ENCODE peak calls at places on chromosome 9, in eight cellular contexts. One of them, this sample, is unnamed.

GRCh38 chr9:37496020-37496419 is 10.3 kb downstream of the POLR1E start:
- DNase-seq in dorsolateral prefrontal cortex: no peak
- DNase-seq in tibial artery: no peak
- DNase-seq in Peyer's patch: no peak
- DNase-seq in brain microvascular endothelial cell: no peak
- DNase-seq in astrocyte of the spinal cord: no peak
- DNase-seq in colonic mucosa: no peak
- DNase-seq in HCT116: no peak
- DNase-seq in this sample: no peak

GRCh38 chr9:107049825-107050184 is 186.8 kb downstream of the ZNF462 start:
- DNase-seq in dorsolateral prefrontal cortex: no peak
- DNase-seq in tibial artery: no peak
- DNase-seq in Peyer's patch: no peak
- DNase-seq in brain microvascular endothelial cell: no peak
- DNase-seq in astrocyte of the spinal cord: no peak
- DNase-seq in colonic mucosa: no peak
- DNase-seq in HCT116: no peak
- DNase-seq in this sample: no peak

GRCh38 chr9:13705913-13706312 is 426.4 kb upstream of the MPDZ start:
- DNase-seq in dorsolateral prefrontal cortex: no peak
- DNase-seq in tibial artery: peak; percentile 90
- DNase-seq in Peyer's patch: no peak
- DNase-seq in brain microvascular endothelial cell: peak; percentile 86
- DNase-seq in astrocyte of the spinal cord: peak; percentile 24
- DNase-seq in colonic mucosa: no peak
- DNase-seq in HCT116: no peak
- DNase-seq in this sample: peak; percentile 99

GRCh38 chr9:132488611-132489010 is 78.6 kb downstream of the CFAP77 start:
- DNase-seq in dorsolateral prefrontal cortex: no peak
- DNase-seq in tibial artery: no peak
- DNase-seq in Peyer's patch: no peak
- DNase-seq in brain microvascular endothelial cell: no peak
- DNase-seq in astrocyte of the spinal cord: no peak
- DNase-seq in colonic mucosa: no peak
- DNase-seq in HCT116: no peak
- DNase-seq in this sample: no peak

GRCh38 chr9:136857606-136858412 is 5.7 kb downstream of the MAMDC4 start:
- DNase-seq in dorsolateral prefrontal cortex: peak; percentile 42
- DNase-seq in tibial artery: no peak
- DNase-seq in Peyer's patch: peak; percentile 86
- DNase-seq in brain microvascular endothelial cell: no peak
- DNase-seq in astrocyte of the spinal cord: no peak
- DNase-seq in colonic mucosa: peak; percentile 86
- DNase-seq in HCT116: no peak
- DNase-seq in this sample: no peak

GRCh38 chr9:69412741-69413150 is 87.7 kb downstream of the ENTREP1 start:
- DNase-seq in dorsolateral prefrontal cortex: peak; percentile 70
- DNase-seq in tibial artery: peak; percentile 76
- DNase-seq in Peyer's patch: no peak
- DNase-seq in brain microvascular endothelial cell: peak; percentile 59
- DNase-seq in astrocyte of the spinal cord: peak; percentile 74
- DNase-seq in colonic mucosa: peak; percentile 59
- DNase-seq in HCT116: peak; percentile 51
- DNase-seq in this sample: peak; percentile 6

GRCh38 chr9:7721291-7721690 is 78.3 kb downstream of the DMAC1 start:
- DNase-seq in dorsolateral prefrontal cortex: no peak
- DNase-seq in tibial artery: no peak
- DNase-seq in Peyer's patch: no peak
- DNase-seq in brain microvascular endothelial cell: no peak
- DNase-seq in astrocyte of the spinal cord: no peak
- DNase-seq in colonic mucosa: no peak
- DNase-seq in HCT116: no peak
- DNase-seq in this sample: no peak

GRCh38 chr9:128055222-128056040 is 11.7 kb downstream of the NAIF1 start:
- DNase-seq in dorsolateral prefrontal cortex: no peak
- DNase-seq in tibial artery: peak; percentile 89
- DNase-seq in Peyer's patch: no peak
- DNase-seq in brain microvascular endothelial cell: no peak
- DNase-seq in astrocyte of the spinal cord: no peak
- DNase-seq in colonic mucosa: no peak
- DNase-seq in HCT116: no peak
- DNase-seq in this sample: no peak

GRCh38 chr9:124217839-124218437 is 39.8 kb upstream of the NEK6 start:
- DNase-seq in dorsolateral prefrontal cortex: no peak
- DNase-seq in tibial artery: peak; percentile 40
- DNase-seq in Peyer's patch: no peak
- DNase-seq in brain microvascular endothelial cell: no peak
- DNase-seq in astrocyte of the spinal cord: no peak
- DNase-seq in colonic mucosa: no peak
- DNase-seq in HCT116: no peak
- DNase-seq in this sample: no peak

GRCh38 chr9:125538092-125538473 is 168.9 kb downstream of the MAPKAP1 start:
- DNase-seq in dorsolateral prefrontal cortex: no peak
- DNase-seq in tibial artery: no peak
- DNase-seq in Peyer's patch: no peak
- DNase-seq in brain microvascular endothelial cell: peak; percentile 91
- DNase-seq in astrocyte of the spinal cord: peak; percentile 96
- DNase-seq in colonic mucosa: peak; percentile 79
- DNase-seq in HCT116: peak; percentile 74
- DNase-seq in this sample: peak; percentile 78
- H3K4me3 ChIP-seq in dorsolateral prefrontal cortex: no peak overlapping the region
- H3K4me3 ChIP-seq in tibial artery: no peak overlapping the region
- H3K4me3 ChIP-seq in Peyer's patch: no peak overlapping the region
- H3K4me3 ChIP-seq in brain microvascular endothelial cell: no peak overlapping the region
- H3K4me3 ChIP-seq in astrocyte of the spinal cord: no peak overlapping the region
- H3K4me3 ChIP-seq in colonic mucosa: no peak overlapping the region
- H3K4me3 ChIP-seq in HCT116: no peak overlapping the region
- H3K4me3 ChIP-seq in this sample: no peak overlapping the region

GRCh38 chr9:114386361-114386885 is 1.4 kb downstream of the AKNA start:
- DNase-seq in dorsolateral prefrontal cortex: no peak
- DNase-seq in tibial artery: no peak
- DNase-seq in Peyer's patch: peak; percentile 56
- DNase-seq in brain microvascular endothelial cell: no peak
- DNase-seq in astrocyte of the spinal cord: no peak
- DNase-seq in colonic mucosa: no peak
- DNase-seq in HCT116: no peak
- DNase-seq in this sample: no peak
- H3K4me3 ChIP-seq in dorsolateral prefrontal cortex: peak overlapping the region; percentile 73
- H3K4me3 ChIP-seq in tibial artery: peak overlapping the region; percentile 76
- H3K4me3 ChIP-seq in Peyer's patch: peak overlapping the region; percentile 65
- H3K4me3 ChIP-seq in brain microvascular endothelial cell: peak overlapping the region; percentile 69
- H3K4me3 ChIP-seq in astrocyte of the spinal cord: peak overlapping the region; percentile 67
- H3K4me3 ChIP-seq in colonic mucosa: peak overlapping the region; percentile 49
- H3K4me3 ChIP-seq in HCT116: no peak overlapping the region
- H3K4me3 ChIP-seq in this sample: peak overlapping the region; percentile 59

DNA sequence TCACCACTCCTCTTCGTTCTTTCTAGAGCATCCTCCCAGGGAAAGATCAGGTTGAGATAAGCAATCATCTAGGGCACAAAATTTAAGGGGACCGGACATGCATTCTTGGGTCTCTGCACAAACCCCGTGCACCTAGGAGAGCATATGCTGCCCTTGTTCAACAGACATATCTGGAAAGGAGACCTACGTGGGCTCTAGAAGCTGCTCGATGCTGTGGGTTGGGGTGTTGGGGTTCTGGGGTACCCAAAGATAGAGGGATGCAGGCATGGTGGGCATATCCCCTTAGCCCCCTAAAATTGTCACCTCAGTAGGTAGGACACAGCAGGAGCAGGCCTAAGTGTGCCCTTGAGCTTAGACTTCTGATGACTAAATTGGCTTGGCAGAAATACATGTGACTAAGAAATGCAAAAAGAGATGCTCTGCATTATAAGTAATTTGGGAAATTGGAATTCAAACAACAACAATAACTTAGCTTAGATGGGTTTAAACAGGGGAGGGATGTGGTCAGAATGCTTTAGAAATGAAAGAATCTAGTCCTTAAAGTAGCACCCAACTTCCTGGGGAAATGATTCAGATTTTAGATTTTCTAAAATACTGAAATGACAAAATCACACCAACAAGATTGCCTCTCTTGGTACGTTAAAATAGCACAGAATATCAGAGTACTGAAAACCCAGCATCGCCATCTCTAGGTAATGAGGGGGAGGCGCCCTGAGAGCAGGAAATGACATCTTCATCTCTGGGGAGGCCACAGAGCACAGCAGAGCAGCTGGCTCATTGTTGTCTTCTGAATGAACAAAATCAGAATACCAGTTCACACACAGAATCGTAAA is 172.3 kb downstream of the GNA14 start:
- DNase-seq in dorsolateral prefrontal cortex: no peak
- DNase-seq in tibial artery: no peak
- DNase-seq in Peyer's patch: no peak
- DNase-seq in brain microvascular endothelial cell: peak; percentile 67
- DNase-seq in astrocyte of the spinal cord: peak; percentile 72
- DNase-seq in colonic mucosa: no peak
- DNase-seq in HCT116: no peak
- DNase-seq in this sample: peak; percentile 37
- H3K4me3 ChIP-seq in dorsolateral prefrontal cortex: no peak overlapping the region
- H3K4me3 ChIP-seq in tibial artery: no peak overlapping the region
- H3K4me3 ChIP-seq in Peyer's patch: no peak overlapping the region
- H3K4me3 ChIP-seq in brain microvascular endothelial cell: no peak overlapping the region
- H3K4me3 ChIP-seq in astrocyte of the spinal cord: no peak overlapping the region
- H3K4me3 ChIP-seq in colonic mucosa: no peak overlapping the region
- H3K4me3 ChIP-seq in HCT116: no peak overlapping the region
- H3K4me3 ChIP-seq in this sample: no peak overlapping the region

DNA sequence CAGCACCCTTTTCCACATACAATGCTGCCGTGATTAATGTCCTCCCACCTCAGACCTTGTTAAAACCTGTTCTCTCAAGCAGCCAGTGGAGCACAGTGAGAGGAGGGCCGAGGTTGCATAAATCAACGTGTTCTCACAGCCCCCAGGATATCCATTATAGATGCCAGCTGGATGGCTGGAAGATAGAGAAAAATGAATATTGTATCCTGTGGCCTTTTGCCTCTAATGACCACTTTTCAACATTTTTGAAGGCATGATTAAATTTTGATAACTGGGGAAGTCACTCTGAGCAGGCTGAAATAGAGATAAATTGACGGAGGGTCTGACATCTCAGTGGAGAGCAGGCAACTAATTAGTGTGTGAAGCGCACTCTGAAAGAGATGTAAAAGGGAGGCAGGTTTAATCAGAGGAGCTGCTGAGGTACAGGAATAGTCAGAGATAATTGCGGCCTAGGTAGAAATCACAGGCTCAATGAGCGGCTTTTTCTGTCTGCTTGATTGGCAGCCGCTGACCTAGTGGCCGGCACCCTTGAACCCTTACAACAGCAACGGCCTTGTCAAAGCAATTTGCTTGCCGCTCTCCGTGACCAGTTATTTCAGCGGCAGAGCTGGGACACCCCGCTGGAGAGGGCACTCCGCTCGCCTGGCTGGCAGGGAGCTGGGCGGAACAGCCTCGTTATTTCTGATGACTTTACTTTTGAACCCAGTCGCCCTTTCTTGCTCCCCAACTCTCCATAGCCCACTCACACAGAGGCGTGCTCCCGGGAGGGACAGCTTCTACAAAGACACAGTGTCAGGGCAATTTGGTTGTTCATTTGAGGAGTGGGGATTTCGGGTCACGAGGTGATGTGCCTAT is 560.7 kb downstream of the PSAT1 start:
- DNase-seq in dorsolateral prefrontal cortex: no peak
- DNase-seq in tibial artery: no peak
- DNase-seq in Peyer's patch: no peak
- DNase-seq in brain microvascular endothelial cell: no peak
- DNase-seq in astrocyte of the spinal cord: no peak
- DNase-seq in colonic mucosa: no peak
- DNase-seq in HCT116: no peak
- DNase-seq in this sample: no peak
- H3K4me3 ChIP-seq in dorsolateral prefrontal cortex: no peak overlapping the region
- H3K4me3 ChIP-seq in tibial artery: no peak overlapping the region
- H3K4me3 ChIP-seq in Peyer's patch: no peak overlapping the region
- H3K4me3 ChIP-seq in brain microvascular endothelial cell: no peak overlapping the region
- H3K4me3 ChIP-seq in astrocyte of the spinal cord: no peak overlapping the region
- H3K4me3 ChIP-seq in colonic mucosa: no peak overlapping the region
- H3K4me3 ChIP-seq in HCT116: no peak overlapping the region
- H3K4me3 ChIP-seq in this sample: no peak overlapping the region